ENCODE peak calls at places on chromosomes 16 and 17, in eight cellular contexts. L is astrocyte of the cerebellum, O is transverse colon, T is pancreas, A is uterus, K is choroid plexus epithelial cell, G is colonic mucosa, F is fibroblast of pulmonary artery. P is an unnamed sample.

GRCh38 chr16:7268182-7268581 is 64.5 kb upstream of the RBFOX1 start:
- DNase-seq in L (no peak), O (no peak), T (no peak), A (no peak), K (peak), G (peak), F (no peak), P (no peak)

GRCh38 chr17:15498107-15498506 is 30.7 kb upstream of the CDRT4 start:
- DNase-seq in L (no peak), O (no peak), T (no peak), A (no peak), K (peak), G (no peak), F (no peak), P (no peak)

GRCh38 chr16:1749152-1750117 is 21.9 kb downstream of the NME3 start:
- DNase-seq in L (no peak), O (no peak), T (no peak), A (no peak), K (peak), G (no peak), F (no peak), P (no peak)

GRCh38 chr16:89198417-89199240 is 1.7 kb downstream of the SLC22A31 start:
- DNase-seq in L (no peak), O (no peak), T (peak), A (no peak), K (no peak), G (no peak), F (no peak), P (no peak)

GRCh38 chr16:57781741-57782606 is 20.3 kb downstream of the KIFC3 start:
- DNase-seq in L (peak), O (no peak), T (no peak), A (no peak), K (peak), G (no peak), F (peak), P (no peak)

GRCh38 chr17:2798679-2799078 is 2.4 kb downstream of the RAP1GAP2 start:
- DNase-seq in L (no peak), O (no peak), T (no peak), A (no peak), K (no peak), G (no peak), F (no peak), P (no peak)

GRCh38 chr17:28741358-28742349 is 2.2 kb upstream of the TRAF4 start:
- DNase-seq in L (no peak), O (peak), T (no peak), A (no peak), K (no peak), G (peak), F (no peak), P (no peak)

GRCh38 chr17:78375401-78376079 is 2.9 kb upstream of the PGS1 start:
- DNase-seq in L (peak), O (no peak), T (no peak), A (no peak), K (peak), G (peak), F (peak), P (no peak)

GRCh38 chr16:10168258-10168657 is 14.0 kb downstream of the GRIN2A start:
- DNase-seq in L (peak), O (no peak), T (no peak), A (no peak), K (no peak), G (no peak), F (no peak), P (no peak)

GRCh38 chr17:63542942-63543821 is 7.1 kb upstream of the DCAF7 start:
- DNase-seq in L (no peak), O (peak), T (peak), A (no peak), K (no peak), G (peak), F (no peak), P (no peak)

GRCh38 chr17:64411999-64412771 is 21.5 kb upstream of the PECAM1 start:
- DNase-seq in L (no peak), O (peak), T (peak), A (peak), K (peak), G (peak), F (peak), P (no peak)

GRCh38 chr16:84268661-84269060 is 26.0 kb upstream of the WFDC1 start:
- DNase-seq in L (no peak), O (no peak), T (no peak), A (no peak), K (no peak), G (no peak), F (no peak), P (no peak)

GRCh38 chr17:58648236-58648635 is 43.6 kb downstream of the TEX14 start:
- DNase-seq in L (no peak), O (no peak), T (no peak), A (no peak), K (no peak), G (no peak), F (no peak), P (no peak)

GRCh38 chr16:450385-450784 is 24.9 kb downstream of the RAB11FIP3 start:
- DNase-seq in L (no peak), O (no peak), T (no peak), A (no peak), K (no peak), G (no peak), F (no peak), P (no peak)

GRCh38 chr17:42422412-42422957 is 571 bp downstream of the CAVIN1 start:
- DNase-seq in L (no peak), O (no peak), T (no peak), A (no peak), K (peak), G (no peak), F (no peak), P (no peak)

GRCh38 chr17:73691321-73691766 is 47.1 kb upstream of the SDK2 start:
- DNase-seq in L (no peak), O (no peak), T (no peak), A (no peak), K (no peak), G (no peak), F (no peak), P (no peak)

GRCh38 chr16:49085689-49086088 is 195.9 kb downstream of the CBLN1 start:
- DNase-seq in L (peak), O (no peak), T (no peak), A (no peak), K (no peak), G (no peak), F (peak), P (no peak)

GRCh38 chr17:31673076-31673475 is 186.0 kb downstream of the COPRS start:
- DNase-seq in L (no peak), O (no peak), T (no peak), A (no peak), K (no peak), G (no peak), F (no peak), P (no peak)

GRCh38 chr17:44602390-44602789 is 45.1 kb downstream of the FZD2 start:
- DNase-seq in L (no peak), O (no peak), T (peak), A (no peak), K (no peak), G (no peak), F (no peak), P (no peak)

GRCh38 chr16:59487067-59487466 is 753.0 kb upstream of the GOT2 start:
- DNase-seq in L (no peak), O (no peak), T (no peak), A (no peak), K (no peak), G (no peak), F (no peak), P (no peak)

GRCh38 chr17:82030470-82031302 is 792 bp upstream of the RAC3 start:
- DNase-seq in L (peak), O (peak), T (peak), A (peak), K (peak), G (peak), F (peak), P (peak)

GRCh38 chr17:4852504-4853075 is 19.4 kb downstream of the MINK1 start:
- DNase-seq in L (peak), O (no peak), T (no peak), A (no peak), K (peak), G (peak), F (peak), P (no peak)

GRCh38 chr17:5870231-5870953 is 199.8 kb upstream of the WSCD1 start:
- DNase-seq in L (no peak), O (no peak), T (no peak), A (no peak), K (no peak), G (no peak), F (no peak), P (no peak)

GRCh38 chr17:16888413-16889087 is 83.4 kb downstream of the TNFRSF13B start:
- DNase-seq in L (no peak), O (no peak), T (no peak), A (no peak), K (no peak), G (no peak), F (no peak), P (no peak)

GRCh38 chr17:42329025-42329976 is 41.0 kb downstream of the STAT5A start:
- DNase-seq in L (peak), O (no peak), T (no peak), A (no peak), K (peak), G (peak), F (peak), P (no peak)

GRCh38 chr16:55668337-55669281 is 12.8 kb downstream of the SLC6A2 start:
- DNase-seq in L (no peak), O (no peak), T (no peak), A (no peak), K (no peak), G (no peak), F (peak), P (no peak)

GRCh38 chr16:52573365-52574104 is 26.6 kb upstream of the TOX3 start:
- DNase-seq in L (no peak), O (peak), T (peak), A (no peak), K (no peak), G (peak), F (no peak), P (no peak)

GRCh38 chr16:82700541-82701240 is 73.9 kb downstream of the CDH13 start:
- DNase-seq in L (no peak), O (no peak), T (no peak), A (no peak), K (peak), G (no peak), F (peak), P (no peak)

GRCh38 chr17:82935944-82936767 is 96.3 kb upstream of the ZNF750 start:
- DNase-seq in L (no peak), O (no peak), T (no peak), A (peak), K (no peak), G (no peak), F (no peak), P (no peak)

GRCh38 chr17:4948997-4949320 is 629 bp upstream of the PFN1 start:
- DNase-seq in L (peak), O (peak), T (peak), A (peak), K (peak), G (peak), F (peak), P (peak)

GRCh38 chr16:31134625-31135534 is 647 bp downstream of the PRSS8 start:
- DNase-seq in L (no peak), O (peak), T (peak), A (no peak), K (no peak), G (peak), F (no peak), P (no peak)
- H3K4me3 ChIP-seq in L (no peak), O (peak), T (peak), A (no peak), K (no peak), G (peak), F (no peak), P (no peak)

GRCh38 chr17:61465550-61466237 is 13.5 kb downstream of the TBX4 start:
- DNase-seq in L (no peak), O (no peak), T (no peak), A (peak), K (no peak), G (no peak), F (no peak), P (no peak)
- H3K4me3 ChIP-seq in L (no peak), O (no peak), T (no peak), A (no peak), K (no peak), G (no peak), F (no peak), P (no peak)

GRCh38 chr16:17397499-17397891 is 73.3 kb downstream of the XYLT1 start:
- DNase-seq in L (no peak), O (peak), T (peak), A (no peak), K (peak), G (peak), F (peak), P (peak)
- H3K4me3 ChIP-seq in L (no peak), O (no peak), T (no peak), A (no peak), K (no peak), G (no peak), F (no peak), P (no peak)

GRCh38 chr17:38978180-38978579 is 11.0 kb upstream of the FBXO47 start:
- DNase-seq in L (no peak), O (no peak), T (no peak), A (no peak), K (no peak), G (no peak), F (no peak), P (no peak)

GRCh38 chr17:38981640-38982039 is 14.4 kb upstream of the FBXO47 start:
- DNase-seq in L (no peak), O (no peak), T (no peak), A (no peak), K (no peak), G (no peak), F (peak), P (no peak)

GRCh38 chr17:38982858-38983746 is 15.9 kb upstream of the FBXO47 start:
- DNase-seq in L (peak), O (peak), T (no peak), A (peak), K (peak), G (peak), F (peak), P (no peak)

DNA sequence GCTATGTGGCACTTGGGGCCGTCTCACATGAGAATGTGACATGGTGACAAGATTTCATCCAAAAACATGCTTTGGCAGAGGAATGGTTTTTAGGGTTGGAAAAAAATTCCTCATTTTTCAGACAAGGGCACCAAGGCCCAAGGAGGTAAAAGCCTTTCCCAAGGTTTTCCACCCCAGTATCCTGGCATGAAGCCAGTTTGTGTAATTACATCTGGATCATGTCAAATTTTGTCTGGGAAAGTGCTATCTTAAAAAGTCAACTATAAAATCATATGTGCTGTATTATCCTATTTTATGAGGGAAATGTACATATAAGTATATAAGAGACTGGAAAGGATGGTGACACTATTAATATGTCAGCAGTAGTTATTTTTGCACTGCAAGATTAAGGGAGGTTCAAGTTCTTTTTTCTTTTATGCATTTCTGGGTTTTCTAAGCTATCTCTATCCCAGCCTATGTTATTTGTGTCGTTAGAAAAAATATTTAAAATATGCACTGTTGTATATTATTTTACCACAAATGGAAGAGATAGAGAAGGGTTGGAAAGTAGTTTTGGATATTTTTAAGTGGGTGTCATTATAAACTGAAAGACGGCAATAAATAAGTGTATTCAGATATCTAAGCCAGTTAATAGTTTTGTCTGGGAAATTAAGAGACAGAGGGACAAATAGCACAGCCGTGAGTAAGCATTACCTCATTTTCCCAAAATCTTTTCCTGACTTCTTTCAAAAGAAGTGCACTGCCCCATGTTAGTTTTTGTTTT is 13.4 kb upstream of the FBXO47 start:
- DNase-seq in L (no peak), O (no peak), T (no peak), A (no peak), K (no peak), G (no peak), F (peak), P (no peak)
- H3K4me3 ChIP-seq in L (no peak), O (no peak), T (no peak), A (no peak), K (no peak), G (no peak), F (no peak), P (no peak)

GRCh38 chr17:60425626-60426025 is 3.3 kb downstream of the CHCT1 start:
- DNase-seq in L (no peak), O (no peak), T (no peak), A (no peak), K (no peak), G (no peak), F (no peak), P (no peak)

GRCh38 chr17:60421273-60422161 is 772 bp upstream of the CHCT1 start:
- DNase-seq in L (no peak), O (peak), T (peak), A (peak), K (peak), G (peak), F (peak), P (peak)

GRCh38 chr17:60423865-60424264 is 1.6 kb downstream of the CHCT1 start:
- DNase-seq in L (no peak), O (no peak), T (no peak), A (no peak), K (no peak), G (no peak), F (no peak), P (no peak)

GRCh38 chr17:60426596-60426995 is 4.3 kb downstream of the CHCT1 start:
- DNase-seq in L (no peak), O (no peak), T (no peak), A (no peak), K (no peak), G (no peak), F (no peak), P (no peak)

DNA sequence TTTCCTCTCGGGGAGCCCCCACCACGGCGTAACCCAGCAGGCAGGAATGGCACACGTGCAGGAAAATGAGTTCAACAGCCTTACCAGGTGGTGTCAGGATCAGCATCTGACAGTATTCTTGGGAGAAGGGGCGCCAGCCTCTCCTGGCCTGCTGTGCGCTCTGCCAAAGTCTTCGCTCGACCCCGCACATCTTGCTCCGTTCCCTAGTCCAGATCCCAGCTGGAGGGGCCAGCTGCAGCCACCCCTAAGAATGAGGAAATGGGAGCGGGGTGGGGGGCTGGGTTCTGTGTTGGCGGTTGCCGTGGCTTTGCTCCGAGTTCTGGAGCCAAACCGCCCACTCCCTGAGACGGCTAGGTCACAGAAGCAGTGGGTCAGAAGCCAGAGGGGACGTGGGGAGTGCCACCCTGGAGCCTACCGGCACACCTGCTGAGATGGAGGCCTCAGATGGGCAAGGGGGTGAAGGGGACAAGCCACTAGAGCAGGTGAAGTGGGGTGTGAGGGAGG is at the start of gene CHCT1:
- DNase-seq in L (no peak), O (no peak), T (no peak), A (no peak), K (no peak), G (no peak), F (no peak), P (no peak)
- H3K4me3 ChIP-seq in L (peak), O (peak), T (peak), A (peak), K (peak), G (peak), F (peak), P (peak)

P was measured in effector memory CD4-positive, alpha-beta T cell.